ENCODE peak calls at places on chromosomes 12 and 14, in seven cellular contexts. S, T, V, F, D, A and W are unnamed samples.

GRCh38 chr14:96231731-96232130 is 24.3 kb upstream of the BDKRB1 start:
- DNase-seq in S (no peak), T (no peak), V (no peak), F (no peak), D (no peak), A (no peak), W (no peak)

GRCh38 chr14:68576031-68576430 is 216.8 kb downstream of the ZFP36L1 start:
- DNase-seq in S (no peak), T (no peak), V (no peak), F (no peak), D (no peak), A (no peak), W (no peak)

GRCh38 chr14:22427771-22428228 is 161.2 kb downstream of the DAD1 start:
- DNase-seq in S (peak; percentile 81), T (no peak), V (no peak), F (peak; percentile 15), D (no peak), A (no peak), W (no peak)

GRCh38 chr14:77097006-77097688 is 911 bp upstream of the CIPC start:
- DNase-seq in S (peak; percentile 17), T (no peak), V (no peak), F (no peak), D (peak; percentile 31), A (no peak), W (no peak)

GRCh38 chr14:67508973-67509372 is 20.5 kb upstream of the TMEM229B start:
- DNase-seq in S (no peak), T (no peak), V (no peak), F (no peak), D (no peak), A (no peak), W (no peak)

GRCh38 chr14:52365071-52365470 is 51.0 kb downstream of the PTGER2 start:
- DNase-seq in S (no peak), T (no peak), V (no peak), F (no peak), D (no peak), A (no peak), W (no peak)

GRCh38 chr14:91573894-91574837 is 64.1 kb upstream of the PPP4R3A start:
- DNase-seq in S (no peak), T (no peak), V (no peak), F (peak; percentile 71), D (peak; percentile 31), A (peak; percentile 77), W (peak; percentile 68)

GRCh38 chr12:96473394-96474093 is 15.8 kb upstream of the CFAP54 start:
- DNase-seq in S (no peak), T (no peak), V (no peak), F (no peak), D (no peak), A (no peak), W (no peak)

GRCh38 chr12:121812320-121812871 is 8.6 kb downstream of the SETD1B start:
- DNase-seq in S (no peak), T (no peak), V (no peak), F (peak; percentile 89), D (peak; percentile 79), A (peak; percentile 83), W (no peak)

GRCh38 chr14:94676495-94677238 is 64.5 kb downstream of the SERPINA3 start:
- DNase-seq in S (no peak), T (no peak), V (no peak), F (no peak), D (no peak), A (no peak), W (no peak)

GRCh38 chr12:64104376-64104775 is 117.7 kb downstream of the KICS2 start:
- DNase-seq in S (no peak), T (no peak), V (no peak), F (no peak), D (no peak), A (peak; percentile 25), W (no peak)

GRCh38 chr14:99968156-99968920 is 96.9 kb upstream of the EVL start:
- DNase-seq in S (no peak), T (no peak), V (no peak), F (no peak), D (no peak), A (no peak), W (no peak)

GRCh38 chr14:99465288-99465687 is 15.4 kb downstream of the SETD3 start:
- DNase-seq in S (no peak), T (no peak), V (no peak), F (no peak), D (no peak), A (no peak), W (no peak)

GRCh38 chr12:121145221-121145620 is 12.5 kb downstream of the P2RX7 start:
- DNase-seq in S (no peak), T (no peak), V (no peak), F (no peak), D (no peak), A (no peak), W (no peak)

GRCh38 chr12:82314406-82314892 is 43.7 kb downstream of the CCDC59 start:
- DNase-seq in S (peak; percentile 79), T (no peak), V (no peak), F (peak; percentile 82), D (no peak), A (peak; percentile 53), W (no peak)

GRCh38 chr12:40829738-40830144 is 137.5 kb downstream of the CNTN1 start:
- DNase-seq in S (no peak), T (no peak), V (no peak), F (no peak), D (no peak), A (no peak), W (peak; percentile 13)

GRCh38 chr14:74667758-74668157 is 45.1 kb downstream of the AREL1 start:
- DNase-seq in S (no peak), T (no peak), V (no peak), F (no peak), D (no peak), A (no peak), W (no peak)

GRCh38 chr14:67618617-67619063 is 1.1 kb upstream of the ARG2 start:
- DNase-seq in S (peak; percentile 75), T (peak; percentile 67), V (no peak), F (peak; percentile 89), D (peak; percentile 68), A (no peak), W (no peak)

GRCh38 chr12:89352242-89352491 is 134 bp downstream of the DUSP6 start:
- DNase-seq in S (no peak), T (no peak), V (no peak), F (no peak), D (no peak), A (no peak), W (no peak)

GRCh38 chr14:69037790-69038448 is 58.8 kb upstream of the ACTN1 start:
- DNase-seq in S (no peak), T (no peak), V (no peak), F (peak; percentile 47), D (peak; percentile 38), A (no peak), W (no peak)

GRCh38 chr14:31420013-31420318 is 384 bp downstream of the HEATR5A start:
- DNase-seq in S (peak; percentile 90), T (no peak), V (no peak), F (peak; percentile 77), D (peak; percentile 66), A (peak; percentile 84), W (no peak)

GRCh38 chr12:96190403-96191170 is 3.6 kb upstream of the ELK3 start:
- DNase-seq in S (peak; percentile 23), T (no peak), V (no peak), F (no peak), D (no peak), A (no peak), W (no peak)

DNA sequence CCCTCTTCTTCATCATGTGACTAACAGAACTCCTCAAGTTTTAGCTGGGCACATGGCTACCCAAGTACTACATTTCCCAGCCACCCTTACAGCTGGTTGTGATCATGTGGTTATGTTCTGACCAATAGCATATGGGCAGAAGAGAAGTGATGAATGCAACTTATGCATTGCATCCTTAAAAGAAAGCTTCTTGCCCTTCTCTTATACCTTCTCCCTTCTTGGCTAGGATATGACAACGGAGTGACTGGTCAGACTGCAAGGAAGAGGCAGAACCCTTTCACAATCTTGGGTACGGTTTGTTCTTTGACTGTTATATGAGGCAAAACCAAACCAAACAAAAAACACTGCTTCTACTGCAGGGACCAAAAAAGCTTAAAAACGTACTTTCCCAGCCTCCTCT is 66.5 kb upstream of the MAX start:
- DNase-seq in S (no peak), T (no peak), V (no peak), F (peak; percentile 27), D (no peak), A (no peak), W (peak; percentile 37)
- TF ChIP-seq POLR2AphosphoS5 in S (no peak), T (no peak), V (no peak), F (no peak), D (no peak), A (no peak), W (no peak)

GRCh38 chr12:43942379-43942778 is 106.5 kb downstream of the TMEM117 start:
- DNase-seq in S (no peak), T (no peak), V (no peak), F (no peak), D (no peak), A (no peak), W (no peak)

GRCh38 chr12:43937947-43938346 is 102.1 kb downstream of the TMEM117 start:
- DNase-seq in S (peak; percentile 2), T (no peak), V (no peak), F (peak; percentile 43), D (peak; percentile 22), A (no peak), W (no peak)
- TF ChIP-seq POLR2AphosphoS5 in S (no peak), T (no peak), V (no peak), F (no peak), D (no peak), A (no peak), W (no peak)

DNA sequence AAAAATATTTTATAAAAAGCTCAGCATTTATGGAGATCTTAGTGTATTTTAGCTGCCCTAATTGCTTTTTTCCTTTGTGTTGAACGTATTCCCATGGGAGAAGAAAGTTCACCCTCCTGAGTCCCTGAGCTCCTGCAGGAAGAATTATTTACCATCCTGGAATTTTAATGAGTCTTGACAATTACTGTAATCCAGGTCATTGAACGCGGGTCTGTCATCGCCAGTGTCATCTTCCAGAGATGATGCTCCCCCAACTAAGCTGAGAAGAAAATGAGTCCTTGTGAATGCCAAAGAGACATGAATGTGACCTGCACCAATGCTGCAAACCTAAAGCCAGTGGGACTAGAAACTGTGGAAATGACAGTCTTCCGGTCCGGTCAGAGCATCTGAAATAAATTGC is 129.5 kb downstream of the FBXL14 start:
- DNase-seq in S (no peak), T (no peak), V (no peak), F (no peak), D (no peak), A (no peak), W (no peak)
- TF ChIP-seq POLR2AphosphoS5 in S (no peak), T (no peak), V (no peak), F (no peak), D (no peak), A (no peak), W (no peak)

GRCh38 chr12:116366824-116367223 is 89.3 kb upstream of the MED13L start:
- DNase-seq in S (no peak), T (no peak), V (no peak), F (no peak), D (no peak), A (no peak), W (no peak)

GRCh38 chr12:116372815-116373214 is 95.3 kb upstream of the MED13L start:
- DNase-seq in S (no peak), T (no peak), V (no peak), F (no peak), D (no peak), A (no peak), W (no peak)

GRCh38 chr12:116370886-116371580 is 93.5 kb upstream of the MED13L start:
- DNase-seq in S (no peak), T (no peak), V (no peak), F (no peak), D (no peak), A (no peak), W (no peak)

GRCh38 chr12:116368196-116369194 is 91.0 kb upstream of the MED13L start:
- DNase-seq in S (no peak), T (no peak), V (no peak), F (no peak), D (no peak), A (peak; percentile 54), W (no peak)

GRCh38 chr12:116370004-116370404 is 92.5 kb upstream of the MED13L start:
- DNase-seq in S (no peak), T (no peak), V (no peak), F (no peak), D (no peak), A (no peak), W (no peak)
- TF ChIP-seq POLR2AphosphoS5 in S (no peak), T (no peak), V (no peak), F (no peak), D (no peak), A (no peak), W (no peak)